ENCODE peak calls at places on chromosome X, in six cellular contexts. One of them, this sample, is unnamed.

GRCh38 chrX:7147431-7147977 is at the start of gene STS:
- DNase-seq in MM.1S: peak
- DNase-seq in right cardiac atrium: peak
- DNase-seq in HCT116: no peak
- DNase-seq in ovary: peak
- DNase-seq in aorta: peak
- DNase-seq in this sample: peak

GRCh38 chrX:8724176-8724757 is 7.7 kb downstream of the ANOS1 start:
- DNase-seq in HCT116: no peak
- DNase-seq in right cardiac atrium: no peak
- DNase-seq in MM.1S: no peak
- DNase-seq in ovary: no peak
- DNase-seq in aorta: no peak
- DNase-seq in this sample: no peak

GRCh38 chrX:140507982-140508305 is 3.1 kb upstream of the SOX3 start:
- DNase-seq in MM.1S: no peak
- DNase-seq in right cardiac atrium: no peak
- DNase-seq in ovary: no peak
- DNase-seq in HCT116: no peak
- DNase-seq in aorta: no peak
- DNase-seq in this sample: no peak

GRCh38 chrX:148043456-148043855 is 62.3 kb downstream of the FMR1NB start:
- DNase-seq in HCT116: no peak
- DNase-seq in right cardiac atrium: no peak
- DNase-seq in ovary: no peak
- DNase-seq in aorta: no peak
- DNase-seq in MM.1S: no peak
- DNase-seq in this sample: no peak

GRCh38 chrX:52265713-52266112 is 81.0 kb downstream of the MAGED4 start:
- DNase-seq in MM.1S: no peak
- DNase-seq in ovary: no peak
- DNase-seq in right cardiac atrium: no peak
- DNase-seq in aorta: no peak
- DNase-seq in HCT116: no peak
- DNase-seq in this sample: no peak

GRCh38 chrX:69365349-69365748 is 138.8 kb upstream of the NALF2 start:
- DNase-seq in MM.1S: no peak
- DNase-seq in aorta: no peak
- DNase-seq in HCT116: no peak
- DNase-seq in ovary: no peak
- DNase-seq in right cardiac atrium: no peak
- DNase-seq in this sample: no peak

GRCh38 chrX:71809886-71810285 is 46.7 kb downstream of the CXorf49B start:
- DNase-seq in HCT116: no peak
- DNase-seq in aorta: no peak
- DNase-seq in MM.1S: no peak
- DNase-seq in ovary: no peak
- DNase-seq in right cardiac atrium: no peak
- DNase-seq in this sample: no peak

GRCh38 chrX:69179380-69179911 is 14.2 kb upstream of the PJA1 start:
- DNase-seq in MM.1S: no peak
- DNase-seq in right cardiac atrium: no peak
- DNase-seq in aorta: no peak
- DNase-seq in HCT116: no peak
- DNase-seq in ovary: peak
- DNase-seq in this sample: no peak

GRCh38 chrX:2261838-2262678 is 238.7 kb downstream of the DHRSX start:
- DNase-seq in right cardiac atrium: no peak
- DNase-seq in aorta: peak
- DNase-seq in HCT116: no peak
- DNase-seq in ovary: no peak
- DNase-seq in MM.1S: no peak
- DNase-seq in this sample: no peak

GRCh38 chrX:146614693-146615524 is 194.7 kb upstream of the CXorf51B start:
- DNase-seq in MM.1S: no peak
- DNase-seq in right cardiac atrium: no peak
- DNase-seq in HCT116: no peak
- DNase-seq in ovary: no peak
- DNase-seq in aorta: no peak
- DNase-seq in this sample: no peak

GRCh38 chrX:133412246-133412645 is 3.0 kb downstream of the GPC4 start:
- DNase-seq in right cardiac atrium: no peak
- DNase-seq in ovary: no peak
- DNase-seq in MM.1S: no peak
- DNase-seq in aorta: no peak
- DNase-seq in HCT116: no peak
- DNase-seq in this sample: no peak

GRCh38 chrX:109384569-109385174 is 97.2 kb downstream of the GUCY2F start:
- DNase-seq in right cardiac atrium: peak
- DNase-seq in HCT116: no peak
- DNase-seq in ovary: no peak
- DNase-seq in aorta: no peak
- DNase-seq in MM.1S: peak
- DNase-seq in this sample: peak

GRCh38 chrX:71195959-71196727 is 26.9 kb upstream of the GJB1 start:
- DNase-seq in MM.1S: no peak
- DNase-seq in right cardiac atrium: no peak
- DNase-seq in ovary: no peak
- DNase-seq in HCT116: no peak
- DNase-seq in aorta: no peak
- DNase-seq in this sample: no peak

GRCh38 chrX:74248889-74249288 is 55.1 kb upstream of the ZCCHC13 start:
- DNase-seq in MM.1S: no peak
- DNase-seq in aorta: no peak
- DNase-seq in right cardiac atrium: peak
- DNase-seq in ovary: no peak
- DNase-seq in HCT116: no peak
- DNase-seq in this sample: no peak

GRCh38 chrX:71102292-71102691 is 4.2 kb downstream of the CXorf65 start:
- DNase-seq in aorta: peak
- DNase-seq in HCT116: no peak
- DNase-seq in ovary: no peak
- DNase-seq in right cardiac atrium: no peak
- DNase-seq in MM.1S: no peak
- DNase-seq in this sample: no peak

GRCh38 chrX:137352101-137352660 is 213.7 kb upstream of the ZIC3 start:
- DNase-seq in right cardiac atrium: no peak
- DNase-seq in MM.1S: peak
- DNase-seq in HCT116: no peak
- DNase-seq in ovary: no peak
- DNase-seq in aorta: no peak
- DNase-seq in this sample: no peak

GRCh38 chrX:65677954-65678469 is 10.6 kb downstream of the MSN start:
- DNase-seq in MM.1S: no peak
- DNase-seq in ovary: peak
- DNase-seq in right cardiac atrium: no peak
- DNase-seq in HCT116: peak
- DNase-seq in aorta: no peak
- DNase-seq in this sample: peak

GRCh38 chrX:12975999-12976558 is 1.2 kb downstream of the TMSB4X start:
- DNase-seq in right cardiac atrium: peak
- DNase-seq in aorta: no peak
- DNase-seq in MM.1S: peak
- DNase-seq in HCT116: no peak
- DNase-seq in ovary: peak
- DNase-seq in this sample: no peak

GRCh38 chrX:18026171-18026570 is 165.1 kb upstream of the RAI2 start:
- DNase-seq in HCT116: no peak
- DNase-seq in right cardiac atrium: no peak
- DNase-seq in ovary: no peak
- DNase-seq in MM.1S: no peak
- DNase-seq in aorta: no peak
- DNase-seq in this sample: peak

GRCh38 chrX:131923614-131924250 is 99.4 kb upstream of the STK26 start:
- DNase-seq in MM.1S: no peak
- DNase-seq in ovary: no peak
- DNase-seq in aorta: no peak
- DNase-seq in right cardiac atrium: no peak
- DNase-seq in HCT116: no peak
- DNase-seq in this sample: no peak

GRCh38 chrX:48090123-48090522 is 18.7 kb upstream of the ZNF630 start:
- DNase-seq in HCT116: no peak
- DNase-seq in aorta: no peak
- DNase-seq in MM.1S: no peak
- DNase-seq in ovary: no peak
- DNase-seq in right cardiac atrium: no peak
- DNase-seq in this sample: no peak

GRCh38 chrX:67544281-67544680 is 460 bp downstream of the AR start:
- DNase-seq in right cardiac atrium: peak
- DNase-seq in MM.1S: peak
- DNase-seq in ovary: peak
- DNase-seq in aorta: peak
- DNase-seq in HCT116: no peak
- DNase-seq in this sample: peak
- H3K4me3 ChIP-seq in right cardiac atrium: peak
- H3K4me3 ChIP-seq in MM.1S: peak
- H3K4me3 ChIP-seq in ovary: peak
- H3K4me3 ChIP-seq in aorta: peak
- H3K4me3 ChIP-seq in HCT116: no peak
- H3K4me3 ChIP-seq in this sample: peak

GRCh38 chrX:151983186-151983585 is 8.7 kb upstream of the GABRE start:
- DNase-seq in aorta: no peak
- DNase-seq in HCT116: no peak
- DNase-seq in right cardiac atrium: no peak
- DNase-seq in ovary: no peak
- DNase-seq in MM.1S: no peak
- DNase-seq in this sample: no peak

GRCh38 chrX:151985955-151986354 is 11.5 kb upstream of the GABRE start:
- DNase-seq in HCT116: no peak
- DNase-seq in MM.1S: no peak
- DNase-seq in ovary: no peak
- DNase-seq in right cardiac atrium: no peak
- DNase-seq in aorta: no peak
- DNase-seq in this sample: no peak

GRCh38 chrX:151984328-151984727 is 9.9 kb upstream of the GABRE start:
- DNase-seq in HCT116: no peak
- DNase-seq in right cardiac atrium: no peak
- DNase-seq in ovary: no peak
- DNase-seq in MM.1S: no peak
- DNase-seq in aorta: no peak
- DNase-seq in this sample: no peak

GRCh38 chrX:151985531-151985930 is 11.1 kb upstream of the GABRE start:
- DNase-seq in MM.1S: no peak
- DNase-seq in aorta: no peak
- DNase-seq in ovary: no peak
- DNase-seq in right cardiac atrium: no peak
- DNase-seq in HCT116: no peak
- DNase-seq in this sample: no peak

DNA sequence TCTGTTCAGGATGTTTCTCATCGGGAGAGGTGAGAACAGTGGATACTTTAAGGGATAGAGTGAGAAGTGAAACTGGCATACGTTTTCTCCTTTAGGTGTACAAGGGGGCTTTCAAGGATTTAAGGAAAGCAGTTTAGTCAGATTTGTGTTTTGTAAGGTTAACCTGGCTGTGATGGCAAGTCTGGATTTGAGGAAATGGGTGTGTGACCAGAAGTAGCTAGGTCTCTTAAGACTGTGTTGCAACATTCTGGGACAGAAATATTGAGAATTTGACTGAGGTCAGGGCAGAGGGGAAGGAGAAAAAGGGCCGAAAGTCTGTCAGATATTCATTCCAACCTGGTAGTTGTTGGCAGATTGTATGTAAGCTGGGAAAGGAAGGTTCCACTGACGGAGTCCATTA is 10.4 kb upstream of the GABRE start:
- DNase-seq in MM.1S: no peak
- DNase-seq in ovary: no peak
- DNase-seq in HCT116: no peak
- DNase-seq in aorta: no peak
- DNase-seq in right cardiac atrium: no peak
- DNase-seq in this sample: no peak
- H3K4me3 ChIP-seq in MM.1S: no peak
- H3K4me3 ChIP-seq in ovary: no peak
- H3K4me3 ChIP-seq in HCT116: no peak
- H3K4me3 ChIP-seq in aorta: no peak
- H3K4me3 ChIP-seq in right cardiac atrium: no peak
- H3K4me3 ChIP-seq in this sample: no peak

GRCh38 chrX:38561126-38561868 is at the start of gene TSPAN7:
- DNase-seq in aorta: peak
- DNase-seq in right cardiac atrium: peak
- DNase-seq in HCT116: peak
- DNase-seq in ovary: peak
- DNase-seq in MM.1S: peak
- DNase-seq in this sample: peak

GRCh38 chrX:38561951-38562719 is 793 bp downstream of the TSPAN7 start:
- DNase-seq in MM.1S: no peak
- DNase-seq in right cardiac atrium: peak
- DNase-seq in HCT116: no peak
- DNase-seq in aorta: peak
- DNase-seq in ovary: peak
- DNase-seq in this sample: peak

GRCh38 chrX:38563006-38563405 is 1.7 kb downstream of the TSPAN7 start:
- DNase-seq in MM.1S: no peak
- DNase-seq in aorta: no peak
- DNase-seq in HCT116: no peak
- DNase-seq in right cardiac atrium: no peak
- DNase-seq in ovary: no peak
- DNase-seq in this sample: no peak

GRCh38 chrX:38558681-38559080 is 2.7 kb upstream of the TSPAN7 start:
- DNase-seq in right cardiac atrium: no peak
- DNase-seq in MM.1S: no peak
- DNase-seq in HCT116: no peak
- DNase-seq in ovary: no peak
- DNase-seq in aorta: no peak
- DNase-seq in this sample: no peak

DNA sequence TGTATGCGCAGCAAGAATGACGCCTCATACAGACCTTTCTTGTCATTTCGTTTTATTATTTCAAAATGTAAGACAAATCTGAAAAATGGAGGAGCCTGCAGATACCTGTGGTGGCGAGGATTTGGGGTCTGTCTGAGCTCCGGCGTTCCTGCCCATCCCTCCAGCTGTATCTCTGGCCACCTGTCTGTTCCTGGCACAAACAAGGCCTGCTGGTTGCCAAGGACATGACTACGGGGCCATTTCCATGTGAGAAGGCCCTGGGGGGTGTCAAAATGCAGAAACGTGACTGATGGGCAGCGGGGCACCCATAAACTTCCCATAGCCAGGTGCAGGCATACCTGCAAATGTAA is 591 bp upstream of the TSPAN7 start:
- DNase-seq in HCT116: no peak
- DNase-seq in ovary: no peak
- DNase-seq in aorta: no peak
- DNase-seq in right cardiac atrium: no peak
- DNase-seq in MM.1S: no peak
- DNase-seq in this sample: no peak
- H3K4me3 ChIP-seq in HCT116: peak
- H3K4me3 ChIP-seq in ovary: peak
- H3K4me3 ChIP-seq in aorta: peak
- H3K4me3 ChIP-seq in right cardiac atrium: peak
- H3K4me3 ChIP-seq in MM.1S: peak
- H3K4me3 ChIP-seq in this sample: peak

DNA sequence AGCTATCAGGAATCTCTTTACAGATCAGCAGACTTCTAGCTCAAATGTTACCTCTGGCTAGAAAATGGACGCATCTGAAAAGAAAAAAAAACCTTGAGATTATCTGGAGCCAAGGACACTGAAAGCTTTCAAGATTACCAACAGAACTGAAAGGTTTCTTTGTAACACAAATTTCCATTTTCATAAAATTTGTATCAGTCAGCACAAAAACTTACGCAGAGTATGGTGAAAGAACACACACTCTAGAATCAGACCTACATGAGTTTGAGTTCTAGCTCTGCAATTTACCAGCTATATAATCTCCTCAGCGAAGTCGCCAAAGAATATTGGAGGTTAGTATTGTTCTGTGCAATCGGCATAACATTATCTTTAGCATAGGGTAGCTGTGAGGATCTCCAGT is 1.8 kb downstream of the TAB3 start:
- DNase-seq in MM.1S: no peak
- DNase-seq in aorta: no peak
- DNase-seq in ovary: no peak
- DNase-seq in HCT116: no peak
- DNase-seq in right cardiac atrium: no peak
- DNase-seq in this sample: no peak
- H3K4me3 ChIP-seq in MM.1S: no peak
- H3K4me3 ChIP-seq in aorta: no peak
- H3K4me3 ChIP-seq in ovary: no peak
- H3K4me3 ChIP-seq in HCT116: no peak
- H3K4me3 ChIP-seq in right cardiac atrium: no peak
- H3K4me3 ChIP-seq in this sample: no peak